ENCODE peak calls at places on chromosomes 2 and 18, in six cellular contexts. R is GM23248, N is HCT116, F is fibroblast of lung, I is hepatocyte, Y is H9. G is an unnamed sample.

GRCh38 chr18:32381761-32382160 is 88.9 kb downstream of the GAREM1 start:
- DNase-seq in R (no peak), N (no peak), F (no peak), I (no peak), Y (no peak), G (no peak)

GRCh38 chr2:128623776-128624424 is 305.2 kb upstream of the HS6ST1 start:
- DNase-seq in R (peak; percentile 88), N (no peak), F (peak; percentile 94), I (peak; percentile 29), Y (no peak), G (peak; percentile 78)

GRCh38 chr2:135043345-135043744 is 3.9 kb downstream of the MAP3K19 start:
- DNase-seq in R (peak; percentile 14), N (no peak), F (no peak), I (no peak), Y (no peak), G (no peak)

GRCh38 chr2:25123682-25124081 is 44.7 kb downstream of the POMC start:
- DNase-seq in R (no peak), N (no peak), F (no peak), I (no peak), Y (no peak), G (no peak)

GRCh38 chr2:153222231-153223165 is 256.1 kb downstream of the RPRM start:
- DNase-seq in R (no peak), N (no peak), F (no peak), I (no peak), Y (peak; percentile 41), G (no peak)

GRCh38 chr18:22999212-22999611 is 66.1 kb downstream of the RBBP8 start:
- DNase-seq in R (peak; percentile 45), N (no peak), F (peak; percentile 79), I (no peak), Y (no peak), G (peak; percentile 4)

GRCh38 chr2:11022874-11023273 is 111.1 kb downstream of the KCNF1 start:
- DNase-seq in R (no peak), N (peak; percentile 41), F (no peak), I (no peak), Y (no peak), G (peak; percentile 99)

GRCh38 chr2:234348081-234348480 is 148.8 kb downstream of the ARL4C start:
- DNase-seq in R (no peak), N (no peak), F (peak; percentile 36), I (no peak), Y (no peak), G (no peak)

GRCh38 chr2:158664987-158665386 is 130.1 kb upstream of the DAPL1 start:
- DNase-seq in R (peak; percentile 56), N (no peak), F (peak; percentile 70), I (no peak), Y (no peak), G (no peak)

GRCh38 chr2:73825408-73825807 is 3.4 kb upstream of the STAMBP start:
- DNase-seq in R (peak; percentile 23), N (no peak), F (no peak), I (no peak), Y (no peak), G (no peak)

GRCh38 chr18:51066273-51066672 is 36.3 kb downstream of the SMAD4 start:
- DNase-seq in R (peak; percentile 58), N (no peak), F (peak; percentile 62), I (no peak), Y (no peak), G (no peak)

GRCh38 chr18:56245856-56246575 is 392.4 kb downstream of the TXNL1 start:
- DNase-seq in R (peak; percentile 68), N (no peak), F (peak; percentile 82), I (no peak), Y (no peak), G (no peak)

GRCh38 chr18:41853280-41853679 is 101.8 kb upstream of the PIK3C3 start:
- DNase-seq in R (no peak), N (no peak), F (no peak), I (no peak), Y (no peak), G (no peak)

GRCh38 chr2:230643576-230644291 is 68.9 kb upstream of the CAB39 start:
- DNase-seq in R (no peak), N (no peak), F (no peak), I (no peak), Y (no peak), G (no peak)

GRCh38 chr2:186543561-186544131 is 46.2 kb upstream of the ITGAV start:
- DNase-seq in R (peak; percentile 76), N (no peak), F (peak; percentile 95), I (peak; percentile 6), Y (no peak), G (no peak)

GRCh38 chr2:96320326-96321229 is 4.5 kb upstream of the ITPRIPL1 start:
- DNase-seq in R (no peak), N (no peak), F (no peak), I (no peak), Y (no peak), G (no peak)

GRCh38 chr18:66136039-66136438 is 385.2 kb downstream of the CDH7 start:
- DNase-seq in R (no peak), N (no peak), F (peak; percentile 59), I (no peak), Y (no peak), G (no peak)

GRCh38 chr18:10249270-10249669 is 205.2 kb upstream of the APCDD1 start:
- DNase-seq in R (no peak), N (no peak), F (no peak), I (no peak), Y (peak; percentile 60), G (no peak)

GRCh38 chr2:138787053-138787666 is 7.0 kb upstream of the NXPH2 start:
- DNase-seq in R (peak; percentile 69), N (peak; percentile 31), F (peak; percentile 31), I (peak; percentile 64), Y (no peak), G (no peak)

GRCh38 chr2:5921081-5921642 is 229.0 kb downstream of the SOX11 start:
- DNase-seq in R (peak; percentile 1), N (no peak), F (no peak), I (peak; percentile 57), Y (no peak), G (no peak)

GRCh38 chr2:15506231-15506819 is 54.8 kb downstream of the NBAS start:
- DNase-seq in R (peak; percentile 37), N (no peak), F (peak; percentile 34), I (no peak), Y (no peak), G (no peak)

GRCh38 chr2:163558286-163559009 is 177.4 kb downstream of the FIGN start:
- DNase-seq in R (no peak), N (no peak), F (peak; percentile 29), I (no peak), Y (no peak), G (no peak)

GRCh38 chr2:17620841-17621240 is 80.3 kb downstream of the VSNL1 start:
- DNase-seq in R (peak; percentile 68), N (no peak), F (peak; percentile 85), I (no peak), Y (no peak), G (no peak)

GRCh38 chr2:233801357-233802131 is 23.4 kb downstream of the MROH2A start:
- DNase-seq in R (no peak), N (no peak), F (peak; percentile 72), I (no peak), Y (no peak), G (peak; percentile 64)

GRCh38 chr18:13137939-13138821 is 80.4 kb upstream of the LDLRAD4 start:
- DNase-seq in R (peak; percentile 9), N (no peak), F (no peak), I (no peak), Y (no peak), G (peak; percentile 70)

GRCh38 chr2:231413456-231413855 is 17.9 kb downstream of the B3GNT7 start:
- DNase-seq in R (no peak), N (no peak), F (no peak), I (no peak), Y (no peak), G (no peak)

GRCh38 chr2:8480936-8481335 is 200.9 kb upstream of the ID2 start:
- DNase-seq in R (no peak), N (no peak), F (no peak), I (no peak), Y (no peak), G (no peak)

GRCh38 chr2:8478133-8478793 is 203.6 kb upstream of the ID2 start:
- DNase-seq in R (no peak), N (no peak), F (no peak), I (no peak), Y (no peak), G (no peak)

GRCh38 chr2:8479298-8479697 is 202.6 kb upstream of the ID2 start:
- DNase-seq in R (no peak), N (no peak), F (no peak), I (peak; percentile 76), Y (no peak), G (no peak)

GRCh38 chr2:8475349-8476045 is 206.4 kb upstream of the ID2 start:
- DNase-seq in R (no peak), N (no peak), F (no peak), I (peak; percentile 87), Y (no peak), G (no peak)

DNA sequence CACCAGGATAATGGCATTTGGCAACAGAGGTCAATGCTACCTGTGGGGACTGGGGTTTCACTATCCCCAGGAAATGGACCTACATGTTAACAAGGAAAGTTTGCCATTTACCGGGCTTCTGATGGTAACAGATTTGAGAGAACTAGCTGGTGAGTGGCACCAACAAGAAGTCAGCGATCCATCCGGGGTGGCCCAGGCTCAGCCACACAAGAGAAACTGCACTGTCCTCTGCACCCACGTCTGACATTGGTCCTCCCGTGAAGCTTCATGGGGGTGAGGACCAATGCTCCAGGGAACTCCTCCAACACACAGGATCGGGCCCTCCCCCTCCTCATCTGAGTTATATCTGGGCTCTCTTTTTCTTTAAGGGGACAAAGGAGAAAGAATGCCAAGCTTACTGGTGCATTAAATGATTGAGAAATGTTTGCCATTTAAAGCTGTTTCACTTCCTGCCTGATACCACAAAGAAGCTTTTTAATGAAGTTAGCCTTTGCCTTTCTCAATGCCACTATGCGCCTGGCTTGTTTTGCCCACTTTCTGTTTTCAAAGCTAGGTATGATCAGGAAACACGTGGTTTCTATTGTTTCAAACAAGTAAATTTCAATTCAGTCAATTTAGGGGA is 204.2 kb upstream of the ID2 start:
- DNase-seq in R (no peak), N (no peak), F (no peak), I (no peak), Y (no peak), G (no peak)
- H3K27ac ChIP-seq in R (no peak overlapping the region), N (no peak overlapping the region), F (no peak overlapping the region), I (peak overlapping the region; percentile 81), Y (no peak overlapping the region), G (no peak overlapping the region)

DNA sequence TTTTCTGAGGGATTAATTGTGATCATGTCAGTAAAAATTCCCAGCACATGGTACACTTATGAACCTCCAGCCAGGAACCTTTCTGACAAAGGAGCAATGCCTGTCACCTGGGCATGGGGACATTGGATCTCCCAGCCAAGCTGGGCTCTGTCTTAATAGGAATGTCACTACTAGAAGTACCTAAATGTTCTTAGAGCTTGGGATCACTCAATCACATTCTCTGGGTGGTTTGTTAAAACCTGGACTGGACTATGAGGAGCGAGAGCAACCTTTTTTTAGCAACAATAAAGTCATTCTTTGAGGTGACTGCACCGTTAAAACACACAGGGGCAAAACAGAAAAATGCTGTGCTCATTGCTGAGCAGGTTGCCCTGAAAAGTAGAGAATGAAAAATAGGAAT is 6.4 kb upstream of the PPP1CB start:
- DNase-seq in R (no peak), N (no peak), F (no peak), I (no peak), Y (no peak), G (no peak)
- H2AFZ ChIP-seq in R (no peak overlapping the region), N (no peak overlapping the region), F (no peak overlapping the region), I (no peak overlapping the region), Y (no peak overlapping the region), G (no peak overlapping the region)

GRCh38 chr2:30503692-30504076 is 56.6 kb downstream of the LCLAT1 start:
- DNase-seq in R (no peak), N (no peak), F (no peak), I (no peak), Y (no peak), G (no peak)
- H3K4me2 ChIP-seq in R (no peak overlapping the region), N (no peak overlapping the region), F (no peak overlapping the region), I (no peak overlapping the region), Y (no peak overlapping the region), G (no peak overlapping the region)

GRCh38 chr2:205865794-205866490 is 183.6 kb downstream of the NRP2 start:
- DNase-seq in R (peak; percentile 22), N (no peak), F (peak; percentile 37), I (no peak), Y (no peak), G (peak; percentile 26)
- H3K27ac ChIP-seq in R (no peak overlapping the region), N (no peak overlapping the region), F (no peak overlapping the region), I (no peak overlapping the region), Y (no peak overlapping the region), G (no peak overlapping the region)